ENCODE peak calls at places on chromosomes 13 and 19, in ten cellular contexts. V, G, C, S, X, A, P, I, D and N are unnamed samples.

GRCh38 chr19:11673608-11674041 is 65.1 kb downstream of the ZNF823 start:
- DNase-seq in V (no peak), G (no peak), C (peak; percentile 57), S (peak; percentile 84), X (peak; percentile 62), A (no peak), P (no peak), I (peak; percentile 21), D (peak; percentile 47), N (peak; percentile 69)

GRCh38 chr13:89726690-89727435 is 1620.6 kb upstream of the MIR17HG start:
- DNase-seq in V (peak; percentile 43), G (no peak), C (no peak), S (no peak), X (no peak), A (no peak), P (no peak), I (no peak), D (no peak), N (no peak)

GRCh38 chr19:47427241-47428176 is 8.2 kb upstream of the MEIS3 start:
- DNase-seq in V (peak; percentile 41), G (no peak), C (peak; percentile 83), S (peak; percentile 79), X (peak; percentile 23), A (no peak), P (peak; percentile 62), I (no peak), D (peak; percentile 86), N (peak; percentile 35)

GRCh38 chr19:1183543-1184172 is 9.6 kb upstream of the SBNO2 start:
- DNase-seq in V (peak; percentile 81), G (no peak), C (no peak), S (no peak), X (no peak), A (no peak), P (no peak), I (no peak), D (no peak), N (no peak)

GRCh38 chr19:8028951-8029491 is 23.5 kb upstream of the CCL25 start:
- DNase-seq in V (no peak), G (no peak), C (no peak), S (peak; percentile 57), X (no peak), A (no peak), P (no peak), I (no peak), D (no peak), N (no peak)

GRCh38 chr13:43203781-43204180 is 180.4 kb downstream of the DNAJC15 start:
- DNase-seq in V (no peak), G (no peak), C (no peak), S (peak; percentile 13), X (no peak), A (no peak), P (no peak), I (no peak), D (no peak), N (no peak)

GRCh38 chr13:83780201-83780600 is 102.1 kb downstream of the SLITRK1 start:
- DNase-seq in V (no peak), G (no peak), C (no peak), S (no peak), X (no peak), A (no peak), P (no peak), I (no peak), D (peak; percentile 36), N (no peak)

GRCh38 chr19:35885909-35886308 is 14.4 kb downstream of the NFKBID start:
- DNase-seq in V (no peak), G (no peak), C (no peak), S (no peak), X (no peak), A (no peak), P (no peak), I (no peak), D (no peak), N (no peak)

GRCh38 chr19:32220951-32221350 is 124.5 kb upstream of the ZNF507 start:
- DNase-seq in V (no peak), G (no peak), C (no peak), S (no peak), X (no peak), A (no peak), P (no peak), I (no peak), D (no peak), N (no peak)

GRCh38 chr19:5679289-5680082 is 830 bp downstream of the MICOS13 start:
- DNase-seq in V (no peak), G (no peak), C (no peak), S (no peak), X (no peak), A (no peak), P (no peak), I (no peak), D (no peak), N (no peak)

GRCh38 chr13:36432106-36432544 is at the start of gene CCNA1:
- DNase-seq in V (no peak), G (no peak), C (peak; percentile 17), S (no peak), X (peak; percentile 33), A (no peak), P (no peak), I (no peak), D (peak; percentile 35), N (no peak)

GRCh38 chr19:19214892-19215291 is 3.1 kb downstream of the NCAN start:
- DNase-seq in V (peak; percentile 12), G (no peak), C (peak; percentile 54), S (peak; percentile 66), X (no peak), A (no peak), P (no peak), I (no peak), D (peak; percentile 88), N (no peak)

GRCh38 chr13:44197791-44198770 is 175.5 kb upstream of the SERP2 start:
- DNase-seq in V (no peak), G (no peak), C (peak; percentile 65), S (no peak), X (no peak), A (no peak), P (no peak), I (peak; percentile 2), D (no peak), N (no peak)

GRCh38 chr19:5801796-5802616 is 2.9 kb upstream of the NRTN start:
- DNase-seq in V (no peak), G (no peak), C (no peak), S (no peak), X (no peak), A (no peak), P (no peak), I (no peak), D (no peak), N (no peak)